ENCODE peak calls at places on chromosomes 16 and 17, in ten cellular contexts. One of them, this sample, is unnamed.
A peak's percentile ranks its signal among the peaks of the same experiment; 100 is the strongest.

GRCh38 chr16:83835972-83836566 is 28.3 kb downstream of the HSBP1 start:
- DNase-seq in suprapubic skin: no peak
- DNase-seq in CD8-positive, alpha-beta T cell: no peak
- DNase-seq in GM12865: peak; percentile 9
- DNase-seq in fibroblast of the aortic adventitia: peak; percentile 75
- DNase-seq in AG04450: peak; percentile 41
- DNase-seq in AG04449: no peak
- DNase-seq in choroid plexus epithelial cell: peak; percentile 88
- DNase-seq in mesothelial cell of epicardium: no peak
- DNase-seq in ascending aorta: no peak
- DNase-seq in this sample: no peak

GRCh38 chr16:67204076-67204475 is 5.1 kb downstream of the ELMO3 start:
- DNase-seq in mesothelial cell of epicardium: no peak
- DNase-seq in GM12865: no peak
- DNase-seq in AG04449: no peak
- DNase-seq in choroid plexus epithelial cell: no peak
- DNase-seq in fibroblast of the aortic adventitia: no peak
- DNase-seq in CD8-positive, alpha-beta T cell: no peak
- DNase-seq in suprapubic skin: no peak
- DNase-seq in ascending aorta: no peak
- DNase-seq in AG04450: no peak
- DNase-seq in this sample: no peak

GRCh38 chr16:85444879-85445778 is 168.0 kb upstream of the GSE1 start:
- DNase-seq in AG04449: no peak
- DNase-seq in mesothelial cell of epicardium: no peak
- DNase-seq in fibroblast of the aortic adventitia: no peak
- DNase-seq in choroid plexus epithelial cell: no peak
- DNase-seq in AG04450: no peak
- DNase-seq in suprapubic skin: peak; percentile 62
- DNase-seq in CD8-positive, alpha-beta T cell: no peak
- DNase-seq in GM12865: no peak
- DNase-seq in ascending aorta: no peak
- DNase-seq in this sample: no peak

GRCh38 chr16:53900678-53901077 is 196.7 kb downstream of the FTO start:
- DNase-seq in ascending aorta: no peak
- DNase-seq in fibroblast of the aortic adventitia: no peak
- DNase-seq in AG04450: no peak
- DNase-seq in suprapubic skin: no peak
- DNase-seq in choroid plexus epithelial cell: no peak
- DNase-seq in CD8-positive, alpha-beta T cell: no peak
- DNase-seq in GM12865: no peak
- DNase-seq in mesothelial cell of epicardium: no peak
- DNase-seq in AG04449: no peak
- DNase-seq in this sample: no peak

GRCh38 chr16:28058839-28059589 is 4.5 kb downstream of the GSG1L start:
- DNase-seq in fibroblast of the aortic adventitia: no peak
- DNase-seq in suprapubic skin: no peak
- DNase-seq in CD8-positive, alpha-beta T cell: no peak
- DNase-seq in mesothelial cell of epicardium: no peak
- DNase-seq in AG04450: no peak
- DNase-seq in choroid plexus epithelial cell: no peak
- DNase-seq in GM12865: no peak
- DNase-seq in AG04449: no peak
- DNase-seq in ascending aorta: no peak
- DNase-seq in this sample: no peak

GRCh38 chr17:68344701-68345136 is 53.4 kb downstream of the ARSG start:
- DNase-seq in choroid plexus epithelial cell: no peak
- DNase-seq in mesothelial cell of epicardium: no peak
- DNase-seq in fibroblast of the aortic adventitia: no peak
- DNase-seq in CD8-positive, alpha-beta T cell: peak; percentile 37
- DNase-seq in ascending aorta: no peak
- DNase-seq in AG04450: no peak
- DNase-seq in GM12865: no peak
- DNase-seq in AG04449: no peak
- DNase-seq in suprapubic skin: no peak
- DNase-seq in this sample: peak; percentile 39

GRCh38 chr16:268141-269053 is 7.3 kb downstream of the RGS11 start:
- DNase-seq in GM12865: no peak
- DNase-seq in AG04450: no peak
- DNase-seq in mesothelial cell of epicardium: peak; percentile 17
- DNase-seq in fibroblast of the aortic adventitia: no peak
- DNase-seq in suprapubic skin: no peak
- DNase-seq in ascending aorta: no peak
- DNase-seq in AG04449: no peak
- DNase-seq in choroid plexus epithelial cell: no peak
- DNase-seq in CD8-positive, alpha-beta T cell: no peak
- DNase-seq in this sample: no peak

GRCh38 chr17:80754846-80755245 is 210.2 kb downstream of the RPTOR start:
- DNase-seq in mesothelial cell of epicardium: no peak
- DNase-seq in suprapubic skin: no peak
- DNase-seq in CD8-positive, alpha-beta T cell: no peak
- DNase-seq in GM12865: no peak
- DNase-seq in AG04449: no peak
- DNase-seq in fibroblast of the aortic adventitia: no peak
- DNase-seq in AG04450: no peak
- DNase-seq in ascending aorta: no peak
- DNase-seq in choroid plexus epithelial cell: no peak
- DNase-seq in this sample: no peak

GRCh38 chr16:919658-920631 is 50.8 kb downstream of the LMF1 start:
- DNase-seq in AG04449: peak; percentile 16
- DNase-seq in ascending aorta: no peak
- DNase-seq in GM12865: no peak
- DNase-seq in CD8-positive, alpha-beta T cell: no peak
- DNase-seq in choroid plexus epithelial cell: peak; percentile 75
- DNase-seq in fibroblast of the aortic adventitia: peak; percentile 70
- DNase-seq in suprapubic skin: no peak
- DNase-seq in AG04450: no peak
- DNase-seq in mesothelial cell of epicardium: no peak
- DNase-seq in this sample: no peak

GRCh38 chr16:48531011-48531962 is 78.7 kb downstream of the N4BP1 start:
- DNase-seq in mesothelial cell of epicardium: no peak
- DNase-seq in AG04449: no peak
- DNase-seq in fibroblast of the aortic adventitia: peak; percentile 75
- DNase-seq in ascending aorta: no peak
- DNase-seq in CD8-positive, alpha-beta T cell: no peak
- DNase-seq in suprapubic skin: peak; percentile 74
- DNase-seq in AG04450: peak; percentile 4
- DNase-seq in choroid plexus epithelial cell: peak; percentile 57
- DNase-seq in GM12865: no peak
- DNase-seq in this sample: no peak

GRCh38 chr16:3439637-3440036 is 3.7 kb downstream of the ZNF597 start:
- DNase-seq in ascending aorta: no peak
- DNase-seq in mesothelial cell of epicardium: no peak
- DNase-seq in fibroblast of the aortic adventitia: no peak
- DNase-seq in GM12865: no peak
- DNase-seq in AG04450: no peak
- DNase-seq in suprapubic skin: no peak
- DNase-seq in choroid plexus epithelial cell: no peak
- DNase-seq in AG04449: no peak
- DNase-seq in CD8-positive, alpha-beta T cell: no peak
- DNase-seq in this sample: no peak

GRCh38 chr17:3569534-3570137 is 12.0 kb upstream of the TRPV3 start:
- DNase-seq in choroid plexus epithelial cell: no peak
- DNase-seq in CD8-positive, alpha-beta T cell: no peak
- DNase-seq in ascending aorta: no peak
- DNase-seq in suprapubic skin: no peak
- DNase-seq in AG04450: no peak
- DNase-seq in AG04449: no peak
- DNase-seq in fibroblast of the aortic adventitia: no peak
- DNase-seq in GM12865: no peak
- DNase-seq in mesothelial cell of epicardium: no peak
- DNase-seq in this sample: no peak

GRCh38 chr16:79411357-79411756 is 189.2 kb downstream of the MAF start:
- DNase-seq in GM12865: no peak
- DNase-seq in CD8-positive, alpha-beta T cell: no peak
- DNase-seq in AG04450: no peak
- DNase-seq in mesothelial cell of epicardium: no peak
- DNase-seq in fibroblast of the aortic adventitia: no peak
- DNase-seq in ascending aorta: no peak
- DNase-seq in AG04449: no peak
- DNase-seq in suprapubic skin: no peak
- DNase-seq in choroid plexus epithelial cell: no peak
- DNase-seq in this sample: no peak

GRCh38 chr16:54286330-54287017 is at the start of gene IRX3:
- DNase-seq in GM12865: no peak
- DNase-seq in mesothelial cell of epicardium: peak; percentile 61
- DNase-seq in CD8-positive, alpha-beta T cell: no peak
- DNase-seq in ascending aorta: no peak
- DNase-seq in AG04450: no peak
- DNase-seq in suprapubic skin: peak; percentile 94
- DNase-seq in choroid plexus epithelial cell: peak; percentile 86
- DNase-seq in AG04449: peak; percentile 40
- DNase-seq in fibroblast of the aortic adventitia: peak; percentile 87
- DNase-seq in this sample: no peak

GRCh38 chr17:50428831-50429424 is 2.9 kb downstream of the ACSF2 start:
- DNase-seq in CD8-positive, alpha-beta T cell: no peak
- DNase-seq in mesothelial cell of epicardium: no peak
- DNase-seq in choroid plexus epithelial cell: peak; percentile 62
- DNase-seq in ascending aorta: no peak
- DNase-seq in suprapubic skin: no peak
- DNase-seq in GM12865: no peak
- DNase-seq in AG04449: no peak
- DNase-seq in AG04450: no peak
- DNase-seq in fibroblast of the aortic adventitia: no peak
- DNase-seq in this sample: no peak

GRCh38 chr17:51618485-51618884 is 358.1 kb downstream of the UTP18 start:
- DNase-seq in suprapubic skin: no peak
- DNase-seq in CD8-positive, alpha-beta T cell: no peak
- DNase-seq in AG04450: no peak
- DNase-seq in mesothelial cell of epicardium: no peak
- DNase-seq in AG04449: no peak
- DNase-seq in ascending aorta: no peak
- DNase-seq in GM12865: no peak
- DNase-seq in choroid plexus epithelial cell: no peak
- DNase-seq in fibroblast of the aortic adventitia: no peak
- DNase-seq in this sample: no peak

GRCh38 chr17:35161281-35161761 is 13.7 kb downstream of the UNC45B start:
- DNase-seq in fibroblast of the aortic adventitia: no peak
- DNase-seq in ascending aorta: no peak
- DNase-seq in mesothelial cell of epicardium: no peak
- DNase-seq in AG04449: no peak
- DNase-seq in choroid plexus epithelial cell: peak; percentile 5
- DNase-seq in GM12865: no peak
- DNase-seq in suprapubic skin: no peak
- DNase-seq in AG04450: no peak
- DNase-seq in CD8-positive, alpha-beta T cell: peak; percentile 6
- DNase-seq in this sample: peak; percentile 37

GRCh38 chr17:45355087-45355486 is 38.3 kb upstream of the MAP3K14 start:
- DNase-seq in choroid plexus epithelial cell: no peak
- DNase-seq in CD8-positive, alpha-beta T cell: no peak
- DNase-seq in AG04449: no peak
- DNase-seq in GM12865: no peak
- DNase-seq in suprapubic skin: peak; percentile 16
- DNase-seq in ascending aorta: no peak
- DNase-seq in AG04450: no peak
- DNase-seq in mesothelial cell of epicardium: no peak
- DNase-seq in fibroblast of the aortic adventitia: no peak
- DNase-seq in this sample: no peak

DNA sequence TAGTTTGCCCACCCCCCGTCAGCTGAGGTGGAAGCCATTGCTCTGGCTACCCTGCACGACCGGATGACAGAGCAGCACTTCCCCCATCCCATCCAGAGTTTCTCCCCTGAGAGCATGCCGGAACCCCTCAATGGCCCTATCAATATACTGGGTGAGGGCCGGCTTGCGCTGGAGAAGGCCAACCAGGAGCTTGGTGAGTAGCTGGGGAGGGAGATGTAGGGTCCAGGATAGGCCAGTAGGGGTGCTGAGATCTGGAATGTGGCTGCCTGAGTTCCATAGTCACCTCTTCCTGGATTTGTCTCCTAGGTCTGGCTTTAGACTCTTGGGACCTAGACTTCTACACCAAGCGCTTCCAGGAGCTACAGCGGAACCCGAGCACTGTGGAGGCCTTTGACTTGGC is 6.4 kb downstream of the PFAS start:
- DNase-seq in GM12865: no peak
- DNase-seq in mesothelial cell of epicardium: no peak
- DNase-seq in ascending aorta: no peak
- DNase-seq in choroid plexus epithelial cell: peak; percentile 10
- DNase-seq in AG04450: no peak
- DNase-seq in AG04449: no peak
- DNase-seq in CD8-positive, alpha-beta T cell: no peak
- DNase-seq in suprapubic skin: no peak
- DNase-seq in fibroblast of the aortic adventitia: no peak
- DNase-seq in this sample: no peak
- TF ChIP-seq CTCF in GM12865: no peak
- TF ChIP-seq CTCF in mesothelial cell of epicardium: no peak
- TF ChIP-seq CTCF in ascending aorta: no peak
- TF ChIP-seq CTCF in choroid plexus epithelial cell: peak; percentile 28
- TF ChIP-seq CTCF in AG04450: peak; percentile 6
- TF ChIP-seq CTCF in AG04449: no peak
- TF ChIP-seq CTCF in CD8-positive, alpha-beta T cell: no peak
- TF ChIP-seq CTCF in suprapubic skin: no peak
- TF ChIP-seq CTCF in fibroblast of the aortic adventitia: peak; percentile 12
- TF ChIP-seq CTCF in this sample: no peak

GRCh38 chr17:8121531-8122390 is 2.1 kb downstream of the HES7 start:
- DNase-seq in CD8-positive, alpha-beta T cell: no peak
- DNase-seq in choroid plexus epithelial cell: peak; percentile 52
- DNase-seq in AG04450: no peak
- DNase-seq in suprapubic skin: no peak
- DNase-seq in AG04449: no peak
- DNase-seq in mesothelial cell of epicardium: no peak
- DNase-seq in ascending aorta: no peak
- DNase-seq in fibroblast of the aortic adventitia: peak; percentile 45
- DNase-seq in GM12865: peak; percentile 86
- DNase-seq in this sample: peak; percentile 57
- TF ChIP-seq CTCF in CD8-positive, alpha-beta T cell: peak; percentile 26
- TF ChIP-seq CTCF in choroid plexus epithelial cell: peak; percentile 27
- TF ChIP-seq CTCF in AG04450: peak; percentile 43
- TF ChIP-seq CTCF in suprapubic skin: peak; percentile 31
- TF ChIP-seq CTCF in AG04449: peak; percentile 79
- TF ChIP-seq CTCF in mesothelial cell of epicardium: no peak
- TF ChIP-seq CTCF in ascending aorta: peak; percentile 52
- TF ChIP-seq CTCF in fibroblast of the aortic adventitia: peak; percentile 43
- TF ChIP-seq CTCF in GM12865: peak; percentile 77
- TF ChIP-seq CTCF in this sample: peak; percentile 57

DNA sequence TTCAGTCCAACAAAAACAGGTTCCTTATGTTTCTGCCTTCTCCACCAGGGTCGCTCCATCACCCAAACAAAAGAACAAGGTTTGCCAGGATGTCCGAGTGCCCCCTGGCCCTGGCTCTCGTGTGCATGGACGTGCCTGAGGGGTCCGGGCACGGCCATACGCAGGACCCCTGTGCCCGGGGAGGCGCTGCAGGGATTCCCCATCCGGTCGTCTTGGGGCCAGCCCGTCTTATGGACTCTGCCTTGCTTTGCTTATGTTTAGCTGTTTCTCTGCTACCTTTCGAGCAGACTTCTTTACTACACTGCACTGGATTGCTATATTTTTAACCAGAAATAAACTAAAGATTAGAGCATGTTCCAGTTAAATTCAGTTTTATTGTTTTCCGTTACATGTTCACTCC is 68.0 kb downstream of the KLHDC4 start:
- DNase-seq in AG04449: no peak
- DNase-seq in fibroblast of the aortic adventitia: no peak
- DNase-seq in ascending aorta: no peak
- DNase-seq in choroid plexus epithelial cell: no peak
- DNase-seq in mesothelial cell of epicardium: no peak
- DNase-seq in GM12865: no peak
- DNase-seq in CD8-positive, alpha-beta T cell: no peak
- DNase-seq in suprapubic skin: no peak
- DNase-seq in AG04450: no peak
- DNase-seq in this sample: no peak
- TF ChIP-seq CTCF in AG04449: no peak
- TF ChIP-seq CTCF in fibroblast of the aortic adventitia: no peak
- TF ChIP-seq CTCF in ascending aorta: no peak
- TF ChIP-seq CTCF in choroid plexus epithelial cell: no peak
- TF ChIP-seq CTCF in mesothelial cell of epicardium: no peak
- TF ChIP-seq CTCF in GM12865: no peak
- TF ChIP-seq CTCF in CD8-positive, alpha-beta T cell: no peak
- TF ChIP-seq CTCF in suprapubic skin: no peak
- TF ChIP-seq CTCF in AG04450: no peak
- TF ChIP-seq CTCF in this sample: no peak

GRCh38 chr17:72661093-72661944 is 431.2 kb downstream of the SLC39A11 start:
- DNase-seq in fibroblast of the aortic adventitia: no peak
- DNase-seq in suprapubic skin: no peak
- DNase-seq in AG04449: no peak
- DNase-seq in GM12865: no peak
- DNase-seq in mesothelial cell of epicardium: no peak
- DNase-seq in AG04450: no peak
- DNase-seq in CD8-positive, alpha-beta T cell: no peak
- DNase-seq in choroid plexus epithelial cell: no peak
- DNase-seq in ascending aorta: no peak
- DNase-seq in this sample: no peak
- TF ChIP-seq CTCF in fibroblast of the aortic adventitia: no peak
- TF ChIP-seq CTCF in suprapubic skin: no peak
- TF ChIP-seq CTCF in AG04449: no peak
- TF ChIP-seq CTCF in GM12865: no peak
- TF ChIP-seq CTCF in mesothelial cell of epicardium: peak; percentile 53
- TF ChIP-seq CTCF in AG04450: peak; percentile 29
- TF ChIP-seq CTCF in CD8-positive, alpha-beta T cell: no peak
- TF ChIP-seq CTCF in choroid plexus epithelial cell: peak; percentile 36
- TF ChIP-seq CTCF in ascending aorta: no peak
- TF ChIP-seq CTCF in this sample: no peak